ENCODE peak calls at places on chromosomes 16 and 17, in nine cellular contexts. P, N, B, S, Q, D, V, C and Y are unnamed samples.
A peak's percentile ranks its signal among the peaks of the same experiment; 100 is the strongest.

GRCh38 chr17:46158323-46159296 is 34.6 kb downstream of the KANSL1 start:
- DNase-seq in P (no peak), N (no peak), B (no peak), S (no peak), Q (no peak), D (no peak), V (no peak), C (no peak), Y (no peak)

GRCh38 chr17:28471531-28472342 is 1.7 kb upstream of the SLC13A2 start:
- DNase-seq in P (no peak), N (no peak), B (no peak), S (no peak), Q (no peak), D (no peak), V (no peak), C (no peak), Y (no peak)

GRCh38 chr17:7558544-7559306 is at the start of gene TNFSF13:
- DNase-seq in P (peak; percentile 75), N (no peak), B (no peak), S (no peak), Q (no peak), D (peak; percentile 18), V (no peak), C (no peak), Y (no peak)

GRCh38 chr16:17831330-17831729 is 360.6 kb upstream of the XYLT1 start:
- DNase-seq in P (no peak), N (peak; percentile 16), B (no peak), S (no peak), Q (no peak), D (no peak), V (peak; percentile 11), C (no peak), Y (peak; percentile 22)

GRCh38 chr17:42097691-42098661 is at the start of gene ZNF385C:
- DNase-seq in P (no peak), N (peak; percentile 45), B (no peak), S (no peak), Q (no peak), D (no peak), V (no peak), C (no peak), Y (no peak)

GRCh38 chr16:69057400-69058378 is 47.8 kb upstream of the HAS3 start:
- DNase-seq in P (peak; percentile 60), N (peak; percentile 89), B (peak; percentile 57), S (no peak), Q (peak; percentile 82), D (peak; percentile 89), V (peak; percentile 20), C (no peak), Y (peak; percentile 79)

GRCh38 chr17:76955191-76955590 is 87.0 kb downstream of the MGAT5B start:
- DNase-seq in P (no peak), N (no peak), B (no peak), S (no peak), Q (no peak), D (no peak), V (no peak), C (no peak), Y (no peak)

GRCh38 chr16:79380990-79381389 is 219.5 kb downstream of the MAF start:
- DNase-seq in P (no peak), N (no peak), B (no peak), S (no peak), Q (no peak), D (no peak), V (no peak), C (no peak), Y (no peak)